ENCODE peak calls at places on chromosomes 12 and 14, in ten cellular contexts. S, N, Q, E, P, I, Y, R, M and F are unnamed samples.

GRCh38 chr14:100658514-100658886 is 68.2 kb upstream of the DLK1 start:
- DNase-seq in S (no peak), N (no peak), Q (no peak), E (no peak), P (peak), I (no peak), Y (no peak), R (no peak), M (no peak), F (no peak)

GRCh38 chr12:43098078-43098477 is 453.9 kb downstream of the ADAMTS20 start:
- DNase-seq in S (peak), N (no peak), Q (no peak), E (no peak), P (no peak), I (no peak), Y (no peak), R (no peak), M (no peak), F (no peak)

GRCh38 chr12:74538491-74539258 is 1.0 kb downstream of the ATXN7L3B start:
- DNase-seq in S (peak), N (peak), Q (no peak), E (no peak), P (peak), I (no peak), Y (no peak), R (no peak), M (peak), F (no peak)

GRCh38 chr12:53806689-53807088 is 54.9 kb upstream of the CISTR start:
- DNase-seq in S (peak), N (no peak), Q (no peak), E (peak), P (no peak), I (peak), Y (no peak), R (no peak), M (peak), F (no peak)

GRCh38 chr14:23562822-23563472 is 4.6 kb downstream of the AP1G2 start:
- DNase-seq in S (peak), N (peak), Q (no peak), E (peak), P (peak), I (no peak), Y (no peak), R (peak), M (peak), F (peak)

GRCh38 chr12:12020762-12021161 is 50.0 kb upstream of the BCL2L14 start:
- DNase-seq in S (no peak), N (no peak), Q (no peak), E (no peak), P (no peak), I (no peak), Y (no peak), R (no peak), M (no peak), F (no peak)

GRCh38 chr12:48811454-48812090 is 6.7 kb upstream of the CACNB3 start:
- DNase-seq in S (peak), N (no peak), Q (no peak), E (no peak), P (no peak), I (no peak), Y (no peak), R (no peak), M (no peak), F (no peak)

GRCh38 chr14:95025218-95025617 is 132.1 kb downstream of the DICER1 start:
- DNase-seq in S (no peak), N (no peak), Q (no peak), E (no peak), P (no peak), I (no peak), Y (no peak), R (no peak), M (no peak), F (no peak)

GRCh38 chr12:53941187-53941586 is 2.6 kb downstream of the HOXC13 start:
- DNase-seq in S (no peak), N (no peak), Q (no peak), E (no peak), P (no peak), I (no peak), Y (no peak), R (no peak), M (no peak), F (no peak)

GRCh38 chr14:88866305-88866704 is 41.9 kb downstream of the TTC8 start:
- DNase-seq in S (no peak), N (no peak), Q (no peak), E (peak), P (no peak), I (peak), Y (no peak), R (peak), M (no peak), F (no peak)

GRCh38 chr14:100348779-100349708 is 25.9 kb downstream of the SLC25A47 start:
- DNase-seq in S (no peak), N (no peak), Q (no peak), E (no peak), P (no peak), I (no peak), Y (no peak), R (no peak), M (no peak), F (peak)

GRCh38 chr12:121252712-121253345 is 42.9 kb downstream of the P2RX4 start:
- DNase-seq in S (no peak), N (no peak), Q (no peak), E (no peak), P (no peak), I (no peak), Y (no peak), R (no peak), M (no peak), F (no peak)

GRCh38 chr12:103839893-103840292 is 1.1 kb downstream of the NT5DC3 start:
- DNase-seq in S (no peak), N (no peak), Q (no peak), E (no peak), P (no peak), I (no peak), Y (no peak), R (no peak), M (no peak), F (no peak)

GRCh38 chr14:71108398-71109114 is 201.3 kb downstream of the PCNX1 start:
- DNase-seq in S (no peak), N (no peak), Q (no peak), E (no peak), P (no peak), I (no peak), Y (no peak), R (no peak), M (no peak), F (no peak)

GRCh38 chr12:92695056-92695455 is 7.7 kb upstream of the PLEKHG7 start:
- DNase-seq in S (no peak), N (no peak), Q (no peak), E (no peak), P (no peak), I (no peak), Y (no peak), R (no peak), M (no peak), F (no peak)

GRCh38 chr14:36070056-36071043 is 106.2 kb downstream of the PTCSC3 start:
- DNase-seq in S (peak), N (peak), Q (no peak), E (peak), P (peak), I (peak), Y (no peak), R (peak), M (peak), F (peak)

GRCh38 chr12:45168976-45169375 is 46.9 kb upstream of the ANO6 start:
- DNase-seq in S (no peak), N (no peak), Q (no peak), E (no peak), P (no peak), I (no peak), Y (no peak), R (no peak), M (no peak), F (peak)

GRCh38 chr14:60925286-60925685 is 55.6 kb downstream of the TRMT5 start:
- DNase-seq in S (no peak), N (no peak), Q (no peak), E (no peak), P (no peak), I (no peak), Y (no peak), R (no peak), M (peak), F (no peak)

GRCh38 chr14:95535226-95536021 is 574 bp downstream of the GLRX5 start:
- DNase-seq in S (no peak), N (no peak), Q (no peak), E (peak), P (no peak), I (no peak), Y (no peak), R (no peak), M (no peak), F (no peak)

GRCh38 chr12:946656-947055 is 2.8 kb downstream of the RAD52 start:
- DNase-seq in S (no peak), N (no peak), Q (no peak), E (no peak), P (no peak), I (no peak), Y (no peak), R (no peak), M (peak), F (no peak)

GRCh38 chr12:66964629-66965028 is 285.8 kb upstream of the GRIP1 start:
- DNase-seq in S (no peak), N (no peak), Q (peak), E (no peak), P (no peak), I (peak), Y (no peak), R (no peak), M (no peak), F (no peak)

GRCh38 chr12:103560604-103561101 is 26.4 kb upstream of the STAB2 start:
- DNase-seq in S (no peak), N (no peak), Q (peak), E (peak), P (no peak), I (peak), Y (no peak), R (no peak), M (peak), F (no peak)

GRCh38 chr12:115710104-115710564 is 567.4 kb downstream of the MED13L start:
- DNase-seq in S (peak), N (no peak), Q (no peak), E (peak), P (no peak), I (peak), Y (no peak), R (no peak), M (peak), F (no peak)

GRCh38 chr14:70909788-70910614 is 2.7 kb downstream of the PCNX1 start:
- DNase-seq in S (no peak), N (no peak), Q (no peak), E (no peak), P (no peak), I (no peak), Y (no peak), R (no peak), M (peak), F (no peak)

GRCh38 chr12:22624573-22624907 is 431 bp upstream of the ETNK1 start:
- DNase-seq in S (no peak), N (no peak), Q (no peak), E (no peak), P (no peak), I (no peak), Y (no peak), R (no peak), M (no peak), F (no peak)

GRCh38 chr12:67430708-67431335 is 161.7 kb downstream of the CAND1 start:
- DNase-seq in S (peak), N (no peak), Q (peak), E (no peak), P (no peak), I (no peak), Y (no peak), R (peak), M (peak), F (no peak)

GRCh38 chr12:132142679-132143327 is 1.3 kb downstream of the DDX51 start:
- DNase-seq in S (no peak), N (no peak), Q (no peak), E (no peak), P (no peak), I (no peak), Y (no peak), R (no peak), M (no peak), F (no peak)

GRCh38 chr12:94336201-94336915 is 123.3 kb downstream of the CEP83 start:
- DNase-seq in S (no peak), N (no peak), Q (no peak), E (peak), P (no peak), I (peak), Y (no peak), R (no peak), M (peak), F (no peak)